ENCODE peak calls at places on chromosomes 6 and 20, in eight cellular contexts. V, D, J, G, U, C, B and M are unnamed samples.

GRCh38 chr6:45513843-45514242 is 136.1 kb upstream of the SUPT3H start:
- DNase-seq in V (no peak), D (no peak), J (no peak), G (no peak), U (no peak), C (no peak), B (no peak), M (no peak)

GRCh38 chr6:150905769-150906168 is 40.3 kb downstream of the MTHFD1L start:
- DNase-seq in V (no peak), D (peak; percentile 49), J (no peak), G (no peak), U (no peak), C (no peak), B (no peak), M (no peak)

GRCh38 chr6:134720353-134721094 is 229.4 kb downstream of the ALDH8A1 start:
- DNase-seq in V (no peak), D (no peak), J (no peak), G (no peak), U (no peak), C (no peak), B (no peak), M (no peak)

GRCh38 chr6:107101661-107102413 is 13.5 kb downstream of the BEND3 start:
- DNase-seq in V (no peak), D (no peak), J (no peak), G (no peak), U (no peak), C (no peak), B (no peak), M (no peak)

GRCh38 chr6:1630212-1630770 is 20.6 kb downstream of the FOXC1 start:
- DNase-seq in V (no peak), D (no peak), J (no peak), G (no peak), U (no peak), C (no peak), B (no peak), M (no peak)

GRCh38 chr6:105882071-105882803 is 203.9 kb upstream of the PRDM1 start:
- DNase-seq in V (no peak), D (no peak), J (no peak), G (no peak), U (no peak), C (no peak), B (no peak), M (no peak)

GRCh38 chr6:25511386-25511785 is 140.6 kb upstream of the SCGN start:
- DNase-seq in V (no peak), D (no peak), J (no peak), G (no peak), U (no peak), C (no peak), B (no peak), M (no peak)

GRCh38 chr20:1321654-1321939 is 7.3 kb downstream of the SDCBP2 start:
- DNase-seq in V (no peak), D (no peak), J (no peak), G (peak; percentile 4), U (no peak), C (no peak), B (no peak), M (no peak)

GRCh38 chr6:155224031-155224451 is 39.8 kb upstream of the CLDN20 start:
- DNase-seq in V (peak; percentile 34), D (no peak), J (peak; percentile 81), G (no peak), U (no peak), C (no peak), B (no peak), M (peak; percentile 78)

GRCh38 chr6:167567142-167568033 is 242.5 kb downstream of the TTLL2 start:
- DNase-seq in V (no peak), D (no peak), J (no peak), G (no peak), U (no peak), C (no peak), B (peak; percentile 74), M (no peak)

GRCh38 chr6:153140299-153140698 is 9.2 kb upstream of the RGS17 start:
- DNase-seq in V (no peak), D (no peak), J (no peak), G (no peak), U (no peak), C (no peak), B (no peak), M (no peak)

GRCh38 chr6:32179746-32180405 is 1.7 kb downstream of the RNF5 start:
- DNase-seq in V (no peak), D (no peak), J (no peak), G (no peak), U (no peak), C (no peak), B (no peak), M (no peak)

GRCh38 chr6:35713006-35713405 is 23.8 kb upstream of the ARMC12 start:
- DNase-seq in V (no peak), D (no peak), J (no peak), G (no peak), U (no peak), C (no peak), B (no peak), M (no peak)

GRCh38 chr20:25277941-25278521 is 30.1 kb downstream of the PYGB start:
- DNase-seq in V (no peak), D (no peak), J (no peak), G (peak; percentile 63), U (no peak), C (no peak), B (no peak), M (no peak)

GRCh38 chr6:147298461-147298860 is 94.2 kb downstream of the STXBP5 start:
- DNase-seq in V (no peak), D (no peak), J (no peak), G (no peak), U (no peak), C (no peak), B (no peak), M (no peak)

GRCh38 chr6:137743493-137743892 is 123.6 kb upstream of the TNFAIP3 start:
- DNase-seq in V (no peak), D (no peak), J (no peak), G (no peak), U (no peak), C (no peak), B (no peak), M (no peak)

GRCh38 chr6:93799226-93799625 is 379.9 kb upstream of the EPHA7 start:
- DNase-seq in V (no peak), D (no peak), J (no peak), G (no peak), U (no peak), C (no peak), B (no peak), M (no peak)

GRCh38 chr6:105982761-105983600 is 103.2 kb upstream of the PRDM1 start:
- DNase-seq in V (no peak), D (no peak), J (no peak), G (no peak), U (no peak), C (no peak), B (no peak), M (no peak)

GRCh38 chr20:34872604-34873224 is at the start of gene GGT7:
- DNase-seq in V (peak; percentile 77), D (peak; percentile 93), J (peak; percentile 24), G (peak; percentile 90), U (peak; percentile 80), C (peak; percentile 64), B (no peak), M (peak; percentile 61)
- TF ChIP-seq POLR2AphosphoS5 in V (no peak), D (peak; percentile 71), J (peak; percentile 45), G (peak; percentile 68), U (peak; percentile 83), C (no peak), B (peak; percentile 29), M (no peak)

GRCh38 chr6:18447552-18447951 is 60.4 kb downstream of the RNF144B start:
- DNase-seq in V (no peak), D (no peak), J (no peak), G (no peak), U (no peak), C (no peak), B (no peak), M (no peak)

GRCh38 chr6:18446771-18447170 is 59.6 kb downstream of the RNF144B start:
- DNase-seq in V (no peak), D (no peak), J (no peak), G (no peak), U (no peak), C (no peak), B (no peak), M (no peak)

GRCh38 chr6:18439581-18439980 is 52.4 kb downstream of the RNF144B start:
- DNase-seq in V (no peak), D (no peak), J (no peak), G (no peak), U (no peak), C (no peak), B (no peak), M (no peak)

GRCh38 chr6:18441253-18441979 is 54.3 kb downstream of the RNF144B start:
- DNase-seq in V (no peak), D (no peak), J (no peak), G (no peak), U (peak; percentile 20), C (no peak), B (no peak), M (no peak)

DNA sequence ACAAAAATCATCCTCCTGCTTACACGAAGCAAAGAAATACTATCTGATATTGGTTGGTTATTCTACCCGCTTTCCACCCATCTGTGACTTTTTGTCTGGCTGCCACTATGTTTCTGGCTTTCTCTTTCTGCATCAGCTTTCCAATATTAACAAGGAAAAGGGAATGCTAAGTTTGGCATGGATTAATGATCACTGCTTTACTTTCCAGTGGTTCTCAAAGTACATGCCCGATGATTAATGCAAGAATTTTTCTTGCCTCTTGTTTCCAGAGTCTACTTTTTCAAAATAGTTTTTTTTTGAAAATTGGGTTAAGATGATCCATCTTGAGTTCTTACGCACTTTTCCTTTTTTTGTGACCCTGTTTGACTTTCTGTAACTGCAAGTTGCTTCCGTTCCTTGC is 57.0 kb downstream of the RNF144B start:
- DNase-seq in V (no peak), D (no peak), J (no peak), G (no peak), U (no peak), C (no peak), B (no peak), M (no peak)
- TF ChIP-seq POLR2AphosphoS5 in V (no peak), D (no peak), J (no peak), G (no peak), U (no peak), C (no peak), B (no peak), M (no peak)

GRCh38 chr6:117907600-117908245 is 659 bp downstream of the SLC35F1 start:
- DNase-seq in V (peak; percentile 16), D (peak; percentile 71), J (no peak), G (no peak), U (no peak), C (no peak), B (no peak), M (no peak)
- TF ChIP-seq POLR2AphosphoS5 in V (no peak), D (no peak), J (no peak), G (no peak), U (no peak), C (no peak), B (no peak), M (no peak)

DNA sequence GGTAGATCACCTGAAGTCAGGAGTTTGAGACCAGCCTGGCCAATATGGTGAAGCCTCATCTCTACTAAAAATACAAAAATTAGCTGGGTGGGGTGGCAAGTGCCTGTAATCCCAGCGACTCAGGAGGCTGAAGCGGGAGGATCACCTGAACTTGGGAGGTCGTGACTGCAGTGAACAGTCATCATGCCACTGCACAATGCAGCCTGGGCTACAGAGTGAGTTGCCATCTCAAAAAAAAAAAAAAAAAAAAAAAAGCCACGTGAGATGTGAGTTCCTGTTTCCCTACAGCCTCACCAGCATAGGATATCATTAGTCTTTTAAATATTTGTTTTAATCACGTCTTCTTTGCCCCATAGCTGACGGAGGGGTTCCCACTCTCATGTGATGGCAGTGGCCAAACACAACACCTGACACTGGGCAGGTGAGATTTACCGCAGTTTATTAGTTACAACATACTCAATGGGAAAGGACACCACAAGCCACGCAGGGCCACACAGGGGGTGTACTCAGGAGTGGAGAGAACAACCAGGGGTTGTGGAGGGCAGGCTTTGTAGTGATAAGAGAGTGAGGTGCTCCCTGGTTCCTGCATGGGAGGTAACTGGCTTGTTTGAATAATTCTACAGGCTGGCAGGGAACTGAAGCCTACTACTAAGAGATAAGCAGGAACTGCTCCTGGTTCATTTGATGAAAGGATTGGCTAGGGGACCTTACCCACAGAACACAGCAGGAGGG is 4.6 kb upstream of the LZTS3 start:
- DNase-seq in V (no peak), D (no peak), J (no peak), G (no peak), U (no peak), C (no peak), B (no peak), M (no peak)
- TF ChIP-seq POLR2AphosphoS5 in V (no peak), D (no peak), J (no peak), G (no peak), U (no peak), C (no peak), B (no peak), M (no peak)